ENCODE peak calls at places on chromosomes 11 and 22, in four cellular contexts. X, G, C and R are unnamed samples.

GRCh38 chr11:120522021-120522420 is 10.5 kb downstream of the GRIK4 start:
- DNase-seq in X (no peak), G (no peak), C (no peak), R (no peak)

GRCh38 chr22:29765905-29766631 is 739 bp downstream of the ZMAT5 start:
- DNase-seq in X (peak), G (peak), C (peak), R (no peak)

GRCh38 chr11:65428578-65429068 is 6.0 kb downstream of the NEAT1 start:
- DNase-seq in X (no peak), G (no peak), C (no peak), R (no peak)

GRCh38 chr11:46537851-46538295 is 56.0 kb downstream of the AMBRA1 start:
- DNase-seq in X (peak), G (peak), C (peak), R (peak)

GRCh38 chr11:7635137-7635536 is 38.2 kb downstream of the CYB5R2 start:
- DNase-seq in X (no peak), G (no peak), C (no peak), R (no peak)

GRCh38 chr11:88402192-88402715 is 64.7 kb upstream of the CTSC start:
- DNase-seq in X (no peak), G (peak), C (no peak), R (no peak)

GRCh38 chr22:32487021-32487420 is 12.4 kb downstream of the FBXO7 start:
- DNase-seq in X (no peak), G (no peak), C (no peak), R (no peak)

GRCh38 chr11:2891901-2892214 is 6.3 kb upstream of the CDKN1C start:
- DNase-seq in X (no peak), G (no peak), C (no peak), R (no peak)

GRCh38 chr22:26674211-26675190 is 17.1 kb downstream of the MIAT start:
- DNase-seq in X (peak), G (no peak), C (peak), R (peak)

GRCh38 chr22:20055144-20055543 is 24.9 kb upstream of the DGCR8 start:
- DNase-seq in X (no peak), G (no peak), C (no peak), R (no peak)

GRCh38 chr22:41660416-41660815 is 28.3 kb downstream of the SNU13 start:
- DNase-seq in X (no peak), G (no peak), C (no peak), R (no peak)

GRCh38 chr11:68018730-68019190 is 8.6 kb downstream of the ALDH3B1 start:
- DNase-seq in X (no peak), G (no peak), C (no peak), R (no peak)

GRCh38 chr11:47186076-47186936 is at the start of gene PACSIN3:
- DNase-seq in X (peak), G (no peak), C (peak), R (no peak)

GRCh38 chr22:46740910-46741785 is 3.1 kb upstream of the CERK start:
- DNase-seq in X (no peak), G (no peak), C (no peak), R (no peak)

GRCh38 chr11:59601788-59602187 is 13.8 kb downstream of the OSBP start:
- DNase-seq in X (no peak), G (no peak), C (no peak), R (no peak)

GRCh38 chr11:22666700-22667439 is 459 bp downstream of the GAS2 start:
- DNase-seq in X (peak), G (no peak), C (no peak), R (no peak)

GRCh38 chr11:79265756-79266322 is 175.0 kb downstream of the TENM4 start:
- DNase-seq in X (no peak), G (no peak), C (no peak), R (no peak)

GRCh38 chr11:17382046-17382728 is 6.3 kb downstream of the KCNJ11 start:
- DNase-seq in X (no peak), G (no peak), C (no peak), R (no peak)

GRCh38 chr11:66614073-66614472 is 2.4 kb upstream of the RBM14 start:
- DNase-seq in X (no peak), G (no peak), C (no peak), R (no peak)

GRCh38 chr11:78202733-78203167 is 14.0 kb downstream of the USP35 start:
- DNase-seq in X (no peak), G (no peak), C (no peak), R (peak)

GRCh38 chr22:43197271-43197941 is 10.5 kb upstream of the TTLL12 start:
- DNase-seq in X (no peak), G (peak), C (no peak), R (no peak)

GRCh38 chr11:44083906-44084305 is 11.6 kb upstream of the EXT2 start:
- DNase-seq in X (no peak), G (no peak), C (no peak), R (no peak)

GRCh38 chr11:112881461-112881860 is 79.8 kb upstream of the NCAM1 start:
- DNase-seq in X (no peak), G (no peak), C (no peak), R (no peak)

GRCh38 chr22:45271667-45272188 is 13.0 kb upstream of the UPK3A start:
- DNase-seq in X (no peak), G (peak), C (no peak), R (no peak)

GRCh38 chr11:42770444-42771065 is 541.2 kb upstream of the API5 start:
- DNase-seq in X (peak), G (peak), C (peak), R (no peak)

GRCh38 chr11:94519478-94520084 is 7.3 kb downstream of the C11orf97 start:
- DNase-seq in X (peak), G (peak), C (peak), R (peak)

GRCh38 chr22:30821863-30822215 is 127.2 kb downstream of the OSBP2 start:
- DNase-seq in X (no peak), G (no peak), C (no peak), R (no peak)

GRCh38 chr22:46614070-46614931 is 5.9 kb upstream of the GRAMD4 start:
- DNase-seq in X (peak), G (no peak), C (peak), R (no peak)

GRCh38 chr11:62905927-62906531 is 15.1 kb downstream of the CHRM1 start:
- DNase-seq in X (peak), G (peak), C (peak), R (no peak)